ENCODE peak calls at places on chromosome 4, in five cellular contexts. Z, D, G, L and K are unnamed samples.

GRCh38 chr4:54233697-54234496 is 4.8 kb downstream of the PDGFRA start:
- DNase-seq in D (peak; percentile 56), L (peak; percentile 65), Z (peak; percentile 75), G (peak; percentile 46), K (peak; percentile 31)

GRCh38 chr4:81516241-81516640 is 44.5 kb upstream of the RASGEF1B start:
- DNase-seq in D (no peak), Z (no peak), L (no peak), G (no peak), K (no peak)

GRCh38 chr4:10102981-10103330 is 13.6 kb downstream of the WDR1 start:
- DNase-seq in Z (no peak), L (no peak), G (no peak), D (no peak), K (no peak)

GRCh38 chr4:23083391-23083790 is 390.7 kb downstream of the GBA3 start:
- DNase-seq in L (no peak), Z (no peak), G (no peak), D (no peak), K (no peak)

GRCh38 chr4:114926508-114926907 is 186.9 kb downstream of the NDST4 start:
- DNase-seq in L (no peak), G (no peak), D (no peak), Z (no peak), K (no peak)

GRCh38 chr4:36255575-36255974 is 11.3 kb upstream of the ARAP2 start:
- DNase-seq in Z (no peak), L (peak; percentile 86), G (no peak), D (peak; percentile 46), K (no peak)

GRCh38 chr4:79042079-79042674 is 102.9 kb upstream of the PAQR3 start:
- DNase-seq in D (no peak), L (no peak), Z (no peak), G (no peak), K (no peak)

GRCh38 chr4:179196511-179196910 is 1754.3 kb upstream of the AGA start:
- DNase-seq in G (no peak), D (no peak), Z (no peak), L (no peak), K (no peak)

GRCh38 chr4:79626102-79626501 is 218.1 kb upstream of the GK2 start:
- DNase-seq in L (no peak), D (no peak), G (no peak), Z (no peak), K (no peak)

GRCh38 chr4:37873383-37873782 is 17.5 kb upstream of the TBC1D1 start:
- DNase-seq in L (no peak), D (no peak), G (no peak), Z (no peak), K (no peak)

GRCh38 chr4:138062929-138063328 is 179.2 kb downstream of the SLC7A11 start:
- DNase-seq in G (no peak), D (no peak), Z (no peak), L (no peak), K (no peak)

GRCh38 chr4:76430519-76431388 is 4.3 kb upstream of the SHROOM3 start:
- DNase-seq in G (no peak), Z (no peak), D (no peak), L (peak; percentile 32), K (no peak)

GRCh38 chr4:188452097-188452496 is 312.9 kb downstream of the TRIML1 start:
- DNase-seq in G (no peak), L (no peak), D (no peak), Z (no peak), K (no peak)